ENCODE peak calls at places on chromosome 7, in ten cellular contexts. One of them, this sample, is unnamed.

GRCh38 chr7:44534501-44534900 is 6.6 kb downstream of the NPC1L1 start:
- DNase-seq in activated CD8-positive, alpha-beta T cell treated with anti-CD3 and anti-CD28 coated beads for 36 hours: peak
- DNase-seq in uterus: no peak
- DNase-seq in Calu3: peak
- DNase-seq in cardiac muscle cell: peak
- DNase-seq in epithelial cell of esophagus: peak
- DNase-seq in GM12865: peak
- DNase-seq in kidney: no peak
- DNase-seq in heart right ventricle: no peak
- DNase-seq in brain microvascular endothelial cell: no peak
- DNase-seq in this sample: no peak

GRCh38 chr7:26648429-26649015 is 215.9 kb downstream of the SKAP2 start:
- DNase-seq in activated CD8-positive, alpha-beta T cell treated with anti-CD3 and anti-CD28 coated beads for 36 hours: no peak
- DNase-seq in uterus: no peak
- DNase-seq in Calu3: no peak
- DNase-seq in cardiac muscle cell: no peak
- DNase-seq in epithelial cell of esophagus: peak
- DNase-seq in GM12865: no peak
- DNase-seq in kidney: no peak
- DNase-seq in heart right ventricle: no peak
- DNase-seq in brain microvascular endothelial cell: no peak
- DNase-seq in this sample: no peak

GRCh38 chr7:5452937-5453540 is 29.4 kb upstream of the TNRC18 start:
- DNase-seq in activated CD8-positive, alpha-beta T cell treated with anti-CD3 and anti-CD28 coated beads for 36 hours: no peak
- DNase-seq in uterus: peak
- DNase-seq in Calu3: peak
- DNase-seq in cardiac muscle cell: no peak
- DNase-seq in epithelial cell of esophagus: no peak
- DNase-seq in GM12865: peak
- DNase-seq in kidney: no peak
- DNase-seq in heart right ventricle: peak
- DNase-seq in brain microvascular endothelial cell: peak
- DNase-seq in this sample: no peak

GRCh38 chr7:44100458-44101303 is 3.5 kb upstream of the AEBP1 start:
- DNase-seq in activated CD8-positive, alpha-beta T cell treated with anti-CD3 and anti-CD28 coated beads for 36 hours: no peak
- DNase-seq in uterus: peak
- DNase-seq in Calu3: no peak
- DNase-seq in cardiac muscle cell: no peak
- DNase-seq in epithelial cell of esophagus: no peak
- DNase-seq in GM12865: no peak
- DNase-seq in kidney: peak
- DNase-seq in heart right ventricle: no peak
- DNase-seq in brain microvascular endothelial cell: peak
- DNase-seq in this sample: no peak

GRCh38 chr7:64892116-64892515 is 11.0 kb upstream of the ZNF273 start:
- DNase-seq in activated CD8-positive, alpha-beta T cell treated with anti-CD3 and anti-CD28 coated beads for 36 hours: no peak
- DNase-seq in uterus: no peak
- DNase-seq in Calu3: no peak
- DNase-seq in cardiac muscle cell: no peak
- DNase-seq in epithelial cell of esophagus: peak
- DNase-seq in GM12865: no peak
- DNase-seq in kidney: no peak
- DNase-seq in heart right ventricle: no peak
- DNase-seq in brain microvascular endothelial cell: no peak
- DNase-seq in this sample: no peak

GRCh38 chr7:81256991-81257390 is 338.1 kb upstream of the SEMA3C start:
- DNase-seq in activated CD8-positive, alpha-beta T cell treated with anti-CD3 and anti-CD28 coated beads for 36 hours: no peak
- DNase-seq in uterus: no peak
- DNase-seq in Calu3: no peak
- DNase-seq in cardiac muscle cell: peak
- DNase-seq in epithelial cell of esophagus: no peak
- DNase-seq in GM12865: no peak
- DNase-seq in kidney: no peak
- DNase-seq in heart right ventricle: no peak
- DNase-seq in brain microvascular endothelial cell: no peak
- DNase-seq in this sample: no peak

GRCh38 chr7:97499204-97499603 is 232.7 kb upstream of the TAC1 start:
- DNase-seq in activated CD8-positive, alpha-beta T cell treated with anti-CD3 and anti-CD28 coated beads for 36 hours: peak
- DNase-seq in uterus: no peak
- DNase-seq in Calu3: peak
- DNase-seq in cardiac muscle cell: peak
- DNase-seq in epithelial cell of esophagus: peak
- DNase-seq in GM12865: peak
- DNase-seq in kidney: no peak
- DNase-seq in heart right ventricle: no peak
- DNase-seq in brain microvascular endothelial cell: peak
- DNase-seq in this sample: peak

GRCh38 chr7:3037259-3037658 is 6.4 kb downstream of the CARD11 start:
- DNase-seq in activated CD8-positive, alpha-beta T cell treated with anti-CD3 and anti-CD28 coated beads for 36 hours: no peak
- DNase-seq in uterus: no peak
- DNase-seq in Calu3: no peak
- DNase-seq in cardiac muscle cell: no peak
- DNase-seq in epithelial cell of esophagus: no peak
- DNase-seq in GM12865: no peak
- DNase-seq in kidney: no peak
- DNase-seq in heart right ventricle: no peak
- DNase-seq in brain microvascular endothelial cell: no peak
- DNase-seq in this sample: no peak

GRCh38 chr7:154437238-154437637 is 385.0 kb downstream of the DPP6 start:
- DNase-seq in activated CD8-positive, alpha-beta T cell treated with anti-CD3 and anti-CD28 coated beads for 36 hours: no peak
- DNase-seq in uterus: no peak
- DNase-seq in Calu3: no peak
- DNase-seq in cardiac muscle cell: no peak
- DNase-seq in epithelial cell of esophagus: no peak
- DNase-seq in GM12865: no peak
- DNase-seq in kidney: no peak
- DNase-seq in heart right ventricle: no peak
- DNase-seq in brain microvascular endothelial cell: no peak
- DNase-seq in this sample: no peak

GRCh38 chr7:154440656-154441055 is 388.5 kb downstream of the DPP6 start:
- DNase-seq in activated CD8-positive, alpha-beta T cell treated with anti-CD3 and anti-CD28 coated beads for 36 hours: no peak
- DNase-seq in uterus: no peak
- DNase-seq in Calu3: no peak
- DNase-seq in cardiac muscle cell: no peak
- DNase-seq in epithelial cell of esophagus: no peak
- DNase-seq in GM12865: no peak
- DNase-seq in kidney: no peak
- DNase-seq in heart right ventricle: no peak
- DNase-seq in brain microvascular endothelial cell: no peak
- DNase-seq in this sample: no peak

GRCh38 chr7:154440058-154440457 is 387.9 kb downstream of the DPP6 start:
- DNase-seq in activated CD8-positive, alpha-beta T cell treated with anti-CD3 and anti-CD28 coated beads for 36 hours: no peak
- DNase-seq in uterus: no peak
- DNase-seq in Calu3: no peak
- DNase-seq in cardiac muscle cell: no peak
- DNase-seq in epithelial cell of esophagus: no peak
- DNase-seq in GM12865: no peak
- DNase-seq in kidney: no peak
- DNase-seq in heart right ventricle: no peak
- DNase-seq in brain microvascular endothelial cell: no peak
- DNase-seq in this sample: no peak

GRCh38 chr7:154436560-154436959 is 384.4 kb downstream of the DPP6 start:
- DNase-seq in activated CD8-positive, alpha-beta T cell treated with anti-CD3 and anti-CD28 coated beads for 36 hours: no peak
- DNase-seq in uterus: no peak
- DNase-seq in Calu3: no peak
- DNase-seq in cardiac muscle cell: no peak
- DNase-seq in epithelial cell of esophagus: no peak
- DNase-seq in GM12865: no peak
- DNase-seq in kidney: no peak
- DNase-seq in heart right ventricle: no peak
- DNase-seq in brain microvascular endothelial cell: no peak
- DNase-seq in this sample: no peak

GRCh38 chr7:154438571-154438970 is 386.4 kb downstream of the DPP6 start:
- DNase-seq in activated CD8-positive, alpha-beta T cell treated with anti-CD3 and anti-CD28 coated beads for 36 hours: no peak
- DNase-seq in uterus: no peak
- DNase-seq in Calu3: no peak
- DNase-seq in cardiac muscle cell: no peak
- DNase-seq in epithelial cell of esophagus: no peak
- DNase-seq in GM12865: no peak
- DNase-seq in kidney: no peak
- DNase-seq in heart right ventricle: no peak
- DNase-seq in brain microvascular endothelial cell: no peak
- DNase-seq in this sample: no peak
- TF ChIP-seq CTCF in activated CD8-positive, alpha-beta T cell treated with anti-CD3 and anti-CD28 coated beads for 36 hours: no peak
- TF ChIP-seq CTCF in uterus: no peak
- TF ChIP-seq CTCF in Calu3: no peak
- TF ChIP-seq CTCF in cardiac muscle cell: no peak
- TF ChIP-seq CTCF in epithelial cell of esophagus: no peak
- TF ChIP-seq CTCF in GM12865: no peak
- TF ChIP-seq CTCF in kidney: no peak
- TF ChIP-seq CTCF in heart right ventricle: no peak
- TF ChIP-seq CTCF in brain microvascular endothelial cell: no peak
- TF ChIP-seq CTCF in this sample: no peak

GRCh38 chr7:117312593-117312992 is 10.3 kb downstream of the WNT2 start:
- DNase-seq in activated CD8-positive, alpha-beta T cell treated with anti-CD3 and anti-CD28 coated beads for 36 hours: no peak
- DNase-seq in uterus: no peak
- DNase-seq in Calu3: no peak
- DNase-seq in cardiac muscle cell: no peak
- DNase-seq in epithelial cell of esophagus: no peak
- DNase-seq in GM12865: no peak
- DNase-seq in kidney: no peak
- DNase-seq in heart right ventricle: no peak
- DNase-seq in brain microvascular endothelial cell: no peak
- DNase-seq in this sample: no peak
- TF ChIP-seq CTCF in activated CD8-positive, alpha-beta T cell treated with anti-CD3 and anti-CD28 coated beads for 36 hours: no peak
- TF ChIP-seq CTCF in uterus: no peak
- TF ChIP-seq CTCF in Calu3: peak
- TF ChIP-seq CTCF in cardiac muscle cell: peak
- TF ChIP-seq CTCF in epithelial cell of esophagus: peak
- TF ChIP-seq CTCF in GM12865: no peak
- TF ChIP-seq CTCF in kidney: no peak
- TF ChIP-seq CTCF in heart right ventricle: no peak
- TF ChIP-seq CTCF in brain microvascular endothelial cell: peak
- TF ChIP-seq CTCF in this sample: no peak

DNA sequence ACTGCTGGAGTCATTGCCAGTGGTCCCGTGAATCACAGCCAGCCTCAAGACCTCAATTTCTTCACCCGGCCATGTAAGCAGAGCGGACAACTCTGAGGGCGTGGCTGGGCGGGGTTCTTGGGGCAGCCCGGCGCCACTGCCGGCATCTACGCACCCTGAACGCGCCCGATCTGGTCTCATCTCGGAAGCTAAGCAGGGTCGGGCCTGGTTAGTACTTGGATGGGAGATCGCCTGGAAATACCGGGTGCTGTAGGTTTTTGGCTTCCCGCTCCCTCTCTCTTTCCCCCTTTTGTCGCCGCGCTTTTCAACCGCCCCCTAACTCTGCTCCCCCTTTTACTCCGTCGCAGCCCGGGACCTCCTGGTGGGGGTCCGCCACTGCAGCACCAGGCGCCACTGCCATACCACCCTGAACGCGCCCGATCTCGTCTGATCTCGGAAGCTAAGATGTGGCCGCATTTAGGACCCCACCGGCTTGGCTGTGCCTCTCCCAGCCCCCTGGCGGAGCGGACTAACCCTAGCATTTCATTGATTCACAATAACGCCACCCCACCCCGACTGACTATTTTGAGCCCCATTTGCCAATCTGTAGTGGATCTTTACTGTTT is 25.3 kb downstream of the GARIN1A start:
- DNase-seq in activated CD8-positive, alpha-beta T cell treated with anti-CD3 and anti-CD28 coated beads for 36 hours: peak
- DNase-seq in uterus: no peak
- DNase-seq in Calu3: peak
- DNase-seq in cardiac muscle cell: peak
- DNase-seq in epithelial cell of esophagus: peak
- DNase-seq in GM12865: peak
- DNase-seq in kidney: peak
- DNase-seq in heart right ventricle: no peak
- DNase-seq in brain microvascular endothelial cell: peak
- DNase-seq in this sample: peak
- TF ChIP-seq CTCF in activated CD8-positive, alpha-beta T cell treated with anti-CD3 and anti-CD28 coated beads for 36 hours: peak
- TF ChIP-seq CTCF in uterus: no peak
- TF ChIP-seq CTCF in Calu3: no peak
- TF ChIP-seq CTCF in cardiac muscle cell: peak
- TF ChIP-seq CTCF in epithelial cell of esophagus: no peak
- TF ChIP-seq CTCF in GM12865: peak
- TF ChIP-seq CTCF in kidney: no peak
- TF ChIP-seq CTCF in heart right ventricle: no peak
- TF ChIP-seq CTCF in brain microvascular endothelial cell: peak
- TF ChIP-seq CTCF in this sample: no peak

GRCh38 chr7:29113384-29114102 is 32.8 kb downstream of the CPVL start:
- DNase-seq in activated CD8-positive, alpha-beta T cell treated with anti-CD3 and anti-CD28 coated beads for 36 hours: peak
- DNase-seq in uterus: no peak
- DNase-seq in Calu3: peak
- DNase-seq in cardiac muscle cell: peak
- DNase-seq in epithelial cell of esophagus: peak
- DNase-seq in GM12865: peak
- DNase-seq in kidney: no peak
- DNase-seq in heart right ventricle: no peak
- DNase-seq in brain microvascular endothelial cell: peak
- DNase-seq in this sample: no peak
- TF ChIP-seq CTCF in activated CD8-positive, alpha-beta T cell treated with anti-CD3 and anti-CD28 coated beads for 36 hours: no peak
- TF ChIP-seq CTCF in uterus: no peak
- TF ChIP-seq CTCF in Calu3: peak
- TF ChIP-seq CTCF in cardiac muscle cell: peak
- TF ChIP-seq CTCF in epithelial cell of esophagus: peak
- TF ChIP-seq CTCF in GM12865: peak
- TF ChIP-seq CTCF in kidney: peak
- TF ChIP-seq CTCF in heart right ventricle: peak
- TF ChIP-seq CTCF in brain microvascular endothelial cell: peak
- TF ChIP-seq CTCF in this sample: no peak

GRCh38 chr7:66007232-66007631 is 25.2 kb upstream of the GUSB start:
- DNase-seq in activated CD8-positive, alpha-beta T cell treated with anti-CD3 and anti-CD28 coated beads for 36 hours: no peak
- DNase-seq in uterus: no peak
- DNase-seq in Calu3: no peak
- DNase-seq in cardiac muscle cell: no peak
- DNase-seq in epithelial cell of esophagus: no peak
- DNase-seq in GM12865: no peak
- DNase-seq in kidney: no peak
- DNase-seq in heart right ventricle: no peak
- DNase-seq in brain microvascular endothelial cell: no peak
- DNase-seq in this sample: no peak
- TF ChIP-seq CTCF in activated CD8-positive, alpha-beta T cell treated with anti-CD3 and anti-CD28 coated beads for 36 hours: no peak
- TF ChIP-seq CTCF in uterus: no peak
- TF ChIP-seq CTCF in Calu3: no peak
- TF ChIP-seq CTCF in cardiac muscle cell: no peak
- TF ChIP-seq CTCF in epithelial cell of esophagus: no peak
- TF ChIP-seq CTCF in GM12865: no peak
- TF ChIP-seq CTCF in kidney: no peak
- TF ChIP-seq CTCF in heart right ventricle: no peak
- TF ChIP-seq CTCF in brain microvascular endothelial cell: no peak
- TF ChIP-seq CTCF in this sample: no peak

This sample was measured in adrenal gland.